ENCODE peak calls at places on chromosomes 16 and 17, in eight cellular contexts. E, B, Q, R, C, W, L and G are unnamed samples.

GRCh38 chr16:48684148-48684547 is 74.2 kb upstream of the N4BP1 start:
- DNase-seq in E (no peak), C (no peak), Q (no peak), R (no peak), L (no peak), W (no peak), B (no peak), G (no peak)

GRCh38 chr17:18246880-18247612 is 11.5 kb downstream of the FLII start:
- DNase-seq in E (peak; percentile 90), Q (peak; percentile 57), L (peak; percentile 99), R (no peak), C (peak; percentile 92), W (peak; percentile 56), B (peak; percentile 8), G (peak; percentile 85)

GRCh38 chr17:56929362-56929969 is 15.6 kb upstream of the TRIM25 start:
- DNase-seq in R (no peak), W (peak; percentile 57), E (no peak), B (no peak), Q (no peak), C (no peak), L (no peak), G (peak; percentile 49)

GRCh38 chr16:81073560-81074330 is 3.3 kb downstream of the C16orf46 start:
- DNase-seq in R (no peak), E (no peak), W (no peak), L (no peak), Q (no peak), C (no peak), B (no peak), G (peak; percentile 64)

GRCh38 chr17:691423-691822 is 23.2 kb downstream of the VPS53 start:
- DNase-seq in W (no peak), E (peak; percentile 42), R (no peak), Q (no peak), L (no peak), C (no peak), B (peak; percentile 76), G (no peak)

GRCh38 chr16:988465-989353 is 7.1 kb downstream of the SOX8 start:
- DNase-seq in C (peak; percentile 93), Q (no peak), L (no peak), W (no peak), E (no peak), B (no peak), R (no peak), G (no peak)

GRCh38 chr17:29442451-29442850 is 52.3 kb downstream of the TAOK1 start:
- DNase-seq in C (peak; percentile 68), B (no peak), E (no peak), Q (no peak), R (no peak), L (no peak), W (no peak), G (no peak)

GRCh38 chr16:8674413-8675022 is at the start of gene ABAT:
- DNase-seq in R (peak; percentile 90), B (peak; percentile 69), C (peak; percentile 99), E (peak; percentile 94), W (peak; percentile 89), L (peak; percentile 92), Q (peak; percentile 77), G (peak; percentile 94)

GRCh38 chr16:87697792-87698191 is 68.0 kb downstream of the KLHDC4 start:
- DNase-seq in W (no peak), Q (no peak), R (no peak), B (no peak), C (no peak), L (no peak), E (no peak), G (no peak)

GRCh38 chr16:67683767-67684166 is 17.2 kb downstream of the C16orf86 start:
- DNase-seq in R (no peak), C (no peak), Q (no peak), L (no peak), W (no peak), B (no peak), E (no peak), G (no peak)

GRCh38 chr16:23496826-23497542 is 13.3 kb downstream of the GGA2 start:
- DNase-seq in L (no peak), B (peak; percentile 21), W (no peak), E (peak; percentile 38), R (no peak), C (peak; percentile 87), Q (peak; percentile 48), G (no peak)

GRCh38 chr16:19227643-19228042 is 57.9 kb upstream of the CLEC19A start:
- DNase-seq in E (no peak), C (no peak), R (no peak), W (no peak), B (no peak), L (no peak), Q (no peak), G (peak; percentile 71)

DNA sequence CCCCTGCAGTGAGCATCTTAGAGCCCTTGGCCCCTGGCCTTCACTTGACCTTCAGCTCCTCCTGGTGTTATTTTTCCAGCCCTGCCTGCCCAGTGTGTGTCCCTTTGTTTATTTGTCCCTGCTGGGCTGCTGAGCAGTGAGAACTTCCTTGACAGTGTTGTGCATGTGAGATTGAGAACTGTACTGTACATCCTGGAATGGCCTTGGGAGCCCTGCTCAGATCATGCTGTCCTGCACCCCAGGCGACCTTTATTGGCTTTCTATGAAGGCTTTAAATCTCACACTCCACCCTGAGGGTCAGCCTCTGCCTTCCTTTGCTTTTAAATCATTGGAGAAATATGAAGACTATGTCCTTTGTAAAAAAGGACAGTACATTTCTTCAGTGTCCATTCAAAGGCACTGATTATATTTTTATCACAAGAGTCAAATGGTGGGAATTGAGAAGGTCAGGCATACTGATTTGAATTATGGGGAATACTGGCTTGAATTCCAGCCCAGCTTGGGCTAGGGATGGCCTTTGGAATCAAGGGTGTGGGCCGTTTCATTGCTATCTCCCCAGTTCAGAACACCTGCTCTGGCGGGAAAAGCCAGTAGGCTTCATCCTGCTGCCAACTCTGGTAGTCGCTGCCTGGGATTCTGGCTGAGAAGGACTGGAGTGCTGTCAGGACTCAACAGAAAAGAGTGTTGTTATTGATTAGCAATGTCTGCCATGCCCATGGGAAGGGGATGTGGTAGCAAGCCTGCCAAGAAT is 161.0 kb downstream of the SNX29 start:
- DNase-seq in W (no peak), Q (no peak), B (no peak), E (no peak), C (no peak), R (no peak), L (no peak), G (no peak)
- H4K20me1 ChIP-seq in W (no peaks in the 10 kb centered on the region), Q (no peaks in the 10 kb centered on the region), B (no peaks in the 10 kb centered on the region), E (no peaks in the 10 kb centered on the region), C (peaks cover 2% of the 10 kb centered on the region), R (no peaks in the 10 kb centered on the region), L (no peaks in the 10 kb centered on the region), G (no peaks in the 10 kb centered on the region)

GRCh38 chr17:33273271-33273670 is 19.8 kb downstream of the ASIC2 start:
- DNase-seq in R (no peak), E (no peak), B (no peak), Q (no peak), W (no peak), L (no peak), C (no peak), G (no peak)
- H3K27ac ChIP-seq in R (no peak overlapping the region), E (no peak overlapping the region), B (no peak overlapping the region), Q (no peak overlapping the region), W (no peak overlapping the region), L (no peak overlapping the region), C (no peak overlapping the region), G (no peak overlapping the region)

GRCh38 chr16:85584989-85585388 is 28.1 kb upstream of the GSE1 start:
- DNase-seq in E (no peak), L (no peak), B (no peak), Q (no peak), C (no peak), W (no peak), R (no peak), G (no peak)

GRCh38 chr16:85584192-85584757 is 28.8 kb upstream of the GSE1 start:
- DNase-seq in L (no peak), W (no peak), R (no peak), Q (no peak), C (no peak), B (no peak), E (no peak), G (no peak)

GRCh38 chr16:85586360-85587145 is 26.6 kb upstream of the GSE1 start:
- DNase-seq in L (no peak), R (no peak), C (peak; percentile 88), B (peak; percentile 70), Q (no peak), E (no peak), W (no peak), G (no peak)

GRCh38 chr16:85583491-85584181 is 29.5 kb upstream of the GSE1 start:
- DNase-seq in B (peak; percentile 95), L (no peak), Q (no peak), R (no peak), E (no peak), W (no peak), C (peak; percentile 89), G (peak; percentile 83)

GRCh38 chr16:85585762-85586161 is 27.4 kb upstream of the GSE1 start:
- DNase-seq in Q (no peak), C (no peak), L (no peak), W (no peak), R (no peak), B (no peak), E (no peak), G (no peak)
- H4K20me1 ChIP-seq in Q (no peaks in the 10 kb centered on the region), C (peaks cover 99% of the 10 kb centered on the region), L (no peaks in the 10 kb centered on the region), W (peaks cover 4% of the 10 kb centered on the region), R (no peaks in the 10 kb centered on the region), B (peaks cover 51% of the 10 kb centered on the region), E (peaks cover 86% of the 10 kb centered on the region), G (peaks cover 25% of the 10 kb centered on the region)

DNA sequence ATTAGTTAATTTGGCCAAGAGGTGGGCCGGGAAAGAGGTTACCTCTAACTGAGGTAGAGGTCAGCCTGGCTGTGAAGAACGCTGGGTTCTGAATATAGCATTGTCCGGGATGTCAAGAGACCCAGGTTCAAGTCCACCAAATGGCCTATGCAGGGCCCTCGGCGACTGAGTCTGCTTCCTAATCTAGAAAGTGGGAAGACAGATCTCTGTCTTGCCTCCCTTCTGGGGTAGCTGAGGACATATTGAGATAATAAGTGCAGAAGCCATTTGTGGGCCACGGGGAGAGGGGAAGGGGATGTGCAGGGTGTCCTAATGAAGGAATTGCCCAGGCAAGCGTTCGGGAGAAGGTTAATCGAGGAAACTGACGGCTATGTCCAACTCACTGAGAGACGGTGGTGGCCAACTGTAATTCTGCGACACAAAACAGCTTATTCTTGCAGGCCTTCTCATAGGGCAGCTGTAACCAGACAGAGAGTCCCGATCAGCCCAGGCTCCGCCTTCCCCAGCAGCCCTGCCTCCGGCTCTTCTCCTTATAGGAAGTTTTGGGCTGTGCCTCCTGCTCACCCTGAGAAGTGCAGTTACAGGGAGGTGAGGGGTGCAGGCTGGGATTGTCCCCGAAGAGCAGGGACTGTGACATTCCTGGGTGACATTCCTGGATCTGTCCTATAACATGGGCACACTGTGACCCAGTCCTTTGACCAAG is 15.9 kb downstream of the HASPIN start:
- DNase-seq in C (peak; percentile 13), B (no peak), Q (no peak), E (no peak), L (no peak), W (no peak), R (no peak), G (peak; percentile 37)
- H3K27ac ChIP-seq in C (no peak overlapping the region), B (no peak overlapping the region), Q (no peak overlapping the region), E (no peak overlapping the region), L (no peak overlapping the region), W (no peak overlapping the region), R (no peak overlapping the region), G (no peak overlapping the region)